ENCODE peak calls at places on chromosomes 2 and 18, in four cellular contexts. J, S, Z and I are unnamed samples.

GRCh38 chr2:44810892-44811530 is 130.5 kb upstream of the SIX3 start:
- DNase-seq in Z (no peak), J (no peak), S (no peak), I (no peak)

GRCh38 chr2:233244818-233245217 is 6.7 kb upstream of the ATG16L1 start:
- DNase-seq in Z (no peak), S (no peak), J (no peak), I (no peak)

GRCh38 chr2:21279525-21279924 is 155.8 kb downstream of the TDRD15 start:
- DNase-seq in J (no peak), Z (no peak), S (no peak), I (peak; percentile 79)

GRCh38 chr2:204468689-204469429 is 76.4 kb upstream of the PARD3B start:
- DNase-seq in J (peak; percentile 40), S (peak; percentile 4), Z (no peak), I (peak; percentile 40)

GRCh38 chr2:160956243-160956802 is 203.9 kb upstream of the TANK start:
- DNase-seq in J (no peak), Z (no peak), S (no peak), I (no peak)

GRCh38 chr18:3447035-3447894 is 2.7 kb upstream of the TGIF1 start:
- DNase-seq in S (no peak), Z (peak; percentile 44), J (no peak), I (peak; percentile 75)

GRCh38 chr2:210303498-210303897 is 11.5 kb downstream of the MYL1 start:
- DNase-seq in S (no peak), Z (no peak), J (no peak), I (no peak)

GRCh38 chr2:210224660-210225460 is at the start of gene ACADL:
- DNase-seq in Z (peak; percentile 7), J (no peak), S (peak; percentile 67), I (peak; percentile 90)

GRCh38 chr2:85181844-85182456 is 48.8 kb downstream of the TCF7L1 start:
- DNase-seq in Z (no peak), J (no peak), S (no peak), I (no peak)

GRCh38 chr2:19837235-19837766 is 64.5 kb downstream of the TTC32 start:
- DNase-seq in S (no peak), Z (no peak), J (no peak), I (no peak)